ENCODE peak calls at places on chromosomes 16 and 17, in four cellular contexts. E is K562, T is WTC11, K is HepG2. O is an unnamed sample.

GRCh38 chr16:11583171-11583570 is 3.5 kb downstream of the LITAF start:
- DNase-seq in E (no peak), T (no peak), K (no peak), O (no peak)

GRCh38 chr17:77287432-77288068 is 146.8 kb downstream of the SEC14L1 start:
- DNase-seq in E (no peak), T (peak), K (peak), O (peak)

GRCh38 chr17:62767997-62768396 is 40.1 kb downstream of the MARCHF10 start:
- DNase-seq in E (no peak), T (no peak), K (no peak), O (no peak)

GRCh38 chr17:51827140-51827539 is 331.4 kb downstream of the CA10 start:
- DNase-seq in E (no peak), T (no peak), K (no peak), O (no peak)

GRCh38 chr17:41844971-41845370 is 7.3 kb downstream of the KLHL10 start:
- DNase-seq in E (no peak), T (no peak), K (no peak), O (no peak)

GRCh38 chr17:63399856-63400255 is 46.2 kb downstream of the CYB561 start:
- DNase-seq in E (no peak), T (no peak), K (no peak), O (no peak)

GRCh38 chr17:40099627-40100418 is 566 bp downstream of the NR1D1 start:
- DNase-seq in E (no peak), T (no peak), K (no peak), O (no peak)

GRCh38 chr17:19018600-19018950 is 14.0 kb upstream of the FAM83G start:
- DNase-seq in E (no peak), T (no peak), K (no peak), O (no peak)

GRCh38 chr16:49580751-49581303 is 207.2 kb downstream of the C16orf78 start:
- DNase-seq in E (no peak), T (no peak), K (no peak), O (no peak)

GRCh38 chr16:85995591-85996461 is 96.9 kb downstream of the IRF8 start:
- DNase-seq in E (no peak), T (no peak), K (no peak), O (no peak)

GRCh38 chr16:28186752-28187151 is 25.0 kb downstream of the XPO6 start:
- DNase-seq in E (no peak), T (no peak), K (no peak), O (no peak)

GRCh38 chr16:81928975-81929374 is 82.3 kb downstream of the SDR42E1 start:
- DNase-seq in E (peak), T (no peak), K (no peak), O (no peak)

GRCh38 chr16:3317315-3317999 is 12.2 kb downstream of the ZNF75A start:
- DNase-seq in E (no peak), T (no peak), K (no peak), O (no peak)

GRCh38 chr17:31604936-31605335 is 213.5 kb downstream of the RAB11FIP4 start:
- DNase-seq in E (no peak), T (no peak), K (no peak), O (no peak)

GRCh38 chr17:17994271-17994670 is 21.6 kb downstream of the DRC3 start:
- DNase-seq in E (no peak), T (peak), K (peak), O (peak)

GRCh38 chr16:77898671-77899211 is 110.4 kb downstream of the VAT1L start:
- DNase-seq in E (no peak), T (no peak), K (no peak), O (no peak)

GRCh38 chr17:1481736-1482135 is 10.8 kb downstream of the MYO1C start:
- DNase-seq in E (no peak), T (no peak), K (no peak), O (no peak)

GRCh38 chr16:16163571-16163970 is 59.7 kb downstream of the ABCC6 start:
- DNase-seq in E (no peak), T (no peak), K (no peak), O (no peak)

GRCh38 chr16:2954228-2954627 is 9.8 kb upstream of the KREMEN2 start:
- DNase-seq in E (no peak), T (no peak), K (no peak), O (no peak)

GRCh38 chr16:8867483-8868271 is 1.1 kb downstream of the CARHSP1 start:
- DNase-seq in E (peak), T (no peak), K (no peak), O (no peak)

GRCh38 chr17:13995856-13996635 is 73.3 kb upstream of the COX10 start:
- DNase-seq in E (no peak), T (no peak), K (no peak), O (no peak)

GRCh38 chr17:67633751-67634191 is 84.0 kb upstream of the NOL11 start:
- DNase-seq in E (no peak), T (no peak), K (no peak), O (no peak)

GRCh38 chr17:57517216-57517518 is 227.9 kb downstream of the CCDC182 start:
- DNase-seq in E (no peak), T (no peak), K (peak), O (no peak)

GRCh38 chr16:30096105-30096861 is at the start of gene YPEL3:
- DNase-seq in E (peak), T (peak), K (peak), O (peak)

GRCh38 chr17:43220511-43221125 is 7.8 kb downstream of the CCDC200 start:
- DNase-seq in E (no peak), T (no peak), K (no peak), O (no peak)

GRCh38 chr17:74442670-74443515 is 11.0 kb downstream of the GPRC5C start:
- DNase-seq in E (peak), T (peak), K (peak), O (no peak)

GRCh38 chr17:8941520-8941919 is 24.0 kb downstream of the PIK3R5 start:
- DNase-seq in E (no peak), T (no peak), K (no peak), O (no peak)

DNA sequence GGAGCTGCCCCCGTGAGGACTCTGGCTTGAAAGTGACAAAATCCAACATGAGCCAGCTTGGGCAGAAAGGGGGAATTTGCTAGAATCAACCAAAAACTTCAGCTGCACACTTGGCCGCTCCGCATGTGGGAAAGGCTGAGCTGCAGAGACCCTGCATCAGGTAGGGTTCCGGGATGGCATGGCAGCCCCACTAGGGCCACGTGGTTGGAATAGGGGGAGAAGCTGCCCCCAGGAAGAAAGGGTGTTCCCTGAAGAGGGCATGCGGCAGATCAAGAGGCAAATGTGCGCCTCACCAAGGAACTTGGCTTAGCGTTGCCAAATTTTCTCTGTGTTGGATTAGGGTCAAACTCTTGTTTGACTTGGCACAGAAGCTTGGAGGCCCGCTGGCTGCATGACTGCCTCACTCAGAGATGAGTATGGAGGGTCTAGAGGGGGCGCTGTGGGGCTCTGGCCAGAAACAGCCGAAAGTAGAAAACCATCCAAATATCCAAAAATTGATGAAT is 29.2 kb upstream of the WFIKKN2 start:
- DNase-seq in E (no peak), T (peak), K (peak), O (peak)
- TF ChIP-seq HMGXB4 in E (no peak), T (no peak), K (peak), O (no peak)

GRCh38 chr17:73309727-73310555 is 1.9 kb downstream of the CDC42EP4 start:
- DNase-seq in E (peak), T (no peak), K (no peak), O (no peak)
- TF ChIP-seq HMGXB4 in E (no peak), T (no peak), K (no peak), O (no peak)

DNA sequence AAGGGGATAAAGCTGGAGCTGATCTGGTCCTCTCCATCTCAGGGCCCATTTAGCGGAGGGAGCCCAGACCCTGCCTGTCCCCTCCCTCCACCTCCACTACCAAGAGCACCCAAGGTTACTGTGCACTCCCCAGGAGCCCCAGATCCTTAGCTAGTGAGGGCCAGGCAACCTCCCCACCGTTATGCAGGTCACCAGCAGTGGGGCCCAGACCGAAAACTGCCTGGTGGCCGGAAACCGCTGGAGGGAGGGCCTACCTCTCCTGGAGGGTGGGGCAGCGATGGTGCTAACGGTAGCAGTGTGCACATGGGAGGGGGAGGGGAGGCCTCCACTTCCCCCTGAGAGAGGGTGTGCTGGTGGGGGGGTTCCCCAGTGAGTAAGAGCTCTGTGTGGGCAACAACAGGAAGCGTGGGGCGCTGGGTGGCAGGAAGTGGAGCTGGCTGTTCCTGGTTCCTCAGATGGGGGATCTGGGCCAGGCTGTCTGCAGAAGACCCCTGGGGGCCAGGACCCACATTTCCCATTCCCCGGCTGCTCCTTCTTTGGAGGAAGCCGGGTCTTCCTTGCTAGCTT is 4.4 kb downstream of the FMNL1 start:
- DNase-seq in E (peak), T (no peak), K (no peak), O (peak)
- TF ChIP-seq HMGXB4 in E (no peak), T (no peak), K (peak), O (no peak)

GRCh38 chr17:10119203-10120112 is 78.9 kb downstream of the GAS7 start:
- DNase-seq in E (no peak), T (no peak), K (no peak), O (no peak)

GRCh38 chr17:10117581-10118001 is 80.8 kb downstream of the GAS7 start:
- DNase-seq in E (no peak), T (no peak), K (peak), O (no peak)

GRCh38 chr17:10120113-10120485 is 78.3 kb downstream of the GAS7 start:
- DNase-seq in E (no peak), T (no peak), K (no peak), O (no peak)

GRCh38 chr17:10117085-10117484 is 81.3 kb downstream of the GAS7 start:
- DNase-seq in E (no peak), T (no peak), K (no peak), O (no peak)

DNA sequence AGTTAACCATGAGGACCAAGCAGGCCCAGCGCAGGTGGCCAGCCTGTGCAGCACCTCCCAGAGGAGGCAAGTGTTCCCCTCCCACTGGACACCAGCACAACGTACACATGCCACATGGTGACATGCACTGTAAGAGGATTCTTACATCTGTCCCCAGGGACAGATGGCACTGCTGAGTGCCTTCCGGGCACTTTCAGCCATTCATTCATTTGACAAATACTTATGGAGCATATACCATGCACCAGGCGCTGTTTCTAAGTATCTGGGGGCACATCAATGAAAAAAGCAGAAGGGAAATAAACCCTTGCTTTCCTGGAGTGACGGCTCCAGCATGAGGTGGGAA is 79.6 kb downstream of the GAS7 start:
- DNase-seq in E (no peak), T (no peak), K (no peak), O (no peak)
- TF ChIP-seq HMGXB4 in E (no peak), T (no peak), K (no peak), O (no peak)